ENCODE peak calls at places on chromosome 7, in five cellular contexts. S is AG04450, L is cardiac muscle cell, J is sigmoid colon, Y is heart left ventricle. X is an unnamed sample.

GRCh38 chr7:23468721-23469149 is 1.6 kb downstream of the IGF2BP3 start:
- DNase-seq in S (no peak), L (no peak), J (no peak), Y (no peak), X (no peak)

GRCh38 chr7:122746948-122747347 is 44.2 kb upstream of the RNF148 start:
- DNase-seq in S (no peak), L (no peak), J (no peak), Y (no peak), X (no peak)

GRCh38 chr7:8290645-8291308 is 28.8 kb upstream of the ICA1 start:
- DNase-seq in S (no peak), L (no peak), J (no peak), Y (no peak), X (no peak)

GRCh38 chr7:28358423-28358868 is 53.9 kb upstream of the CREB5 start:
- DNase-seq in S (peak), L (peak), J (no peak), Y (no peak), X (no peak)

GRCh38 chr7:35436452-35436851 is 182.6 kb upstream of the TBX20 start:
- DNase-seq in S (no peak), L (no peak), J (no peak), Y (no peak), X (no peak)

GRCh38 chr7:7897509-7897908 is 71.1 kb upstream of the GLCCI1 start:
- DNase-seq in S (no peak), L (no peak), J (no peak), Y (no peak), X (no peak)

GRCh38 chr7:143454091-143454729 is 11.0 kb downstream of the TAS2R60 start:
- DNase-seq in S (no peak), L (no peak), J (no peak), Y (no peak), X (no peak)

GRCh38 chr7:19932549-19933249 is 159.3 kb upstream of the TMEM196 start:
- DNase-seq in S (no peak), L (no peak), J (no peak), Y (no peak), X (no peak)

GRCh38 chr7:159237022-159237421 is 92.4 kb upstream of the VIPR2 start:
- DNase-seq in S (no peak), L (no peak), J (no peak), Y (no peak), X (no peak)

GRCh38 chr7:139242741-139243281 is 11.8 kb downstream of the UBN2 start:
- DNase-seq in S (no peak), L (peak), J (no peak), Y (no peak), X (no peak)

GRCh38 chr7:22219036-22219435 is 137.9 kb downstream of the RAPGEF5 start:
- DNase-seq in S (no peak), L (peak), J (no peak), Y (no peak), X (peak)

GRCh38 chr7:127035203-127035849 is 217.4 kb downstream of the GRM8 start:
- DNase-seq in S (no peak), L (no peak), J (no peak), Y (no peak), X (no peak)

GRCh38 chr7:87709258-87709657 is 81.1 kb downstream of the RUNDC3B start:
- DNase-seq in S (no peak), L (no peak), J (no peak), Y (no peak), X (no peak)

GRCh38 chr7:99958564-99959227 is 17.1 kb downstream of the AZGP1 start:
- DNase-seq in S (no peak), L (no peak), J (no peak), Y (no peak), X (no peak)

GRCh38 chr7:16543456-16543855 is 16.8 kb downstream of the LRRC72 start:
- DNase-seq in S (no peak), L (no peak), J (no peak), Y (no peak), X (no peak)

GRCh38 chr7:16550671-16551070 is 24.0 kb downstream of the LRRC72 start:
- DNase-seq in S (no peak), L (no peak), J (no peak), Y (no peak), X (no peak)

GRCh38 chr7:16546921-16547505 is 20.4 kb downstream of the LRRC72 start:
- DNase-seq in S (no peak), L (no peak), J (no peak), Y (no peak), X (no peak)

GRCh38 chr7:16548428-16548827 is 21.8 kb downstream of the LRRC72 start:
- DNase-seq in S (no peak), L (no peak), J (no peak), Y (no peak), X (no peak)
- H3K27ac ChIP-seq in S (no peak), L (no peak), J (no peak), Y (no peak), X (no peak)

DNA sequence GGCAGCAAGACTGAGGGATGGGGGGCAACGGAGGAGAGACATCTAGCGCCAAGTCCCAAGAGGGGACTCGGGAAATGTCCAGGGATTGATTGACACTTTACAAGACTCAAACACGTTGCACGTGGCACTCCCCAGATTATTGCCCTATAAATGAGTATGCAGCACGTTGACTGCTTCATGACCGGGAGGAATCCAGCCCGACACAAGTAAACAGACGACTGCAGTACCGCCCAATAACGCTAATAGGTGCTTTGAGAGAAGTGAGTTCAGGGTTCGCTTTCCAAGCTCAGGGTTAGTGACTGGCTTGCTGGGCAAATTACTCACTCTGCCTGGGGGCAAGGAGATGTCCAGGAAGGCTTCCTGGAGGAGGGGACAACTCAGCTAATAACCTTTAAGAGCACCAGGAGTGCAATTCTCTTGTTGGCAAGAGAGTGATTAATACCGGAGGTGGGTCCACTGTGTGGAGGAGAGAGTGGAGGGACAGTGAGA is 73.3 kb upstream of the MYL10 start:
- DNase-seq in S (no peak), L (no peak), J (no peak), Y (no peak), X (no peak)
- TF ChIP-seq CTCF in S (peak), L (no peak), J (no peak), Y (no peak), X (no peak)

GRCh38 chr7:130483036-130483435 is 8.8 kb upstream of the MEST start:
- DNase-seq in S (no peak), L (no peak), J (no peak), Y (no peak), X (no peak)

GRCh38 chr7:130488376-130489139 is 3.3 kb upstream of the MEST start:
- DNase-seq in S (no peak), L (peak), J (no peak), Y (no peak), X (no peak)

GRCh38 chr7:130486963-130487324 is 4.9 kb upstream of the MEST start:
- DNase-seq in S (no peak), L (no peak), J (no peak), Y (no peak), X (no peak)

GRCh38 chr7:130486114-130486962 is 5.5 kb upstream of the MEST start:
- DNase-seq in S (no peak), L (peak), J (peak), Y (peak), X (peak)

DNA sequence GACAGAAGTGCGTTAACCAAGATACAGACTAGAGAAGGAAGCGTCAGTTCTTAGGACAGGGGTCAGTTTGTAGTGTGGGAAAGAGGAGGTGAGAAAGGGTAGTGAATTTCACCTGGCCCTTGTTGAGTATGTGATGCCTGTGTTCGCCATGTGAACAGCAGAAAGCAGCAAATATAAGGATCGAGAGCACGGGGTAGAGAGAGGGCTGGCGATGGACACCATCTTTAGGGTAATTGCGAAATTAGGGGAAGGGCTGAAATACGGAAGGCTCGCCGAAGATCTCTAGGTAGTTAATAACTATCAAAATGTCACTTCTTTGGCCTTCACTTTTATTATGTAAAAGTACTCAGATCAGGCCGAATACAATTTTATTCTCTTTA is 6.2 kb upstream of the MEST start:
- DNase-seq in S (no peak), L (no peak), J (no peak), Y (no peak), X (no peak)
- H3K4me3 ChIP-seq in S (no peak), L (peak), J (peak), Y (peak), X (peak)

GRCh38 chr7:116697761-116698160 is 25.8 kb downstream of the MET start:
- DNase-seq in S (no peak), L (no peak), J (no peak), Y (no peak), X (no peak)
- H3K27ac ChIP-seq in S (no peak), L (no peak), J (no peak), Y (no peak), X (peak)

GRCh38 chr7:26224359-26224758 is 22.8 kb downstream of the CBX3 start:
- DNase-seq in S (no peak), L (no peak), J (no peak), Y (no peak), X (no peak)
- TF ChIP-seq CTCF in S (no peak), L (no peak), J (no peak), Y (no peak), X (no peak)

DNA sequence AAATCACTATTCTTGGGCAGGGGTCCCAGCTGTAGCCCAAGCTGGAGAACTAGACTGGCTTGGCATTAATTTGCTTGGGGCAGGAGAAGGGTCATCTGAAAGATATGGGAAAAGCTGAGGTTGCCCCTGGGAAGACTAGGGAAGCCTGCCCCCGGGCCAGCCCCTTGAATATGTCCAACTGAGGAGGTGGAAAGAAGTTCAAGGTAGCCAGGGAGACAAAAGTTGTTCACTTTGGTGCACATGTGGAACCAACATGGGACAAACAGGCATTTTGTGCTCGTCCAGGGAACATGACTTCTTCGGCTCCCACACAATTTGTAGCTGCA is 1.4 kb upstream of the LRRC61 start:
- DNase-seq in S (no peak), L (no peak), J (no peak), Y (no peak), X (no peak)
- H3K4me3 ChIP-seq in S (no peak), L (no peak), J (no peak), Y (no peak), X (no peak)

X was measured in dorsolateral prefrontal cortex.